ENCODE peak calls at places on chromosomes 16 and 17, in seven cellular contexts. One of them, this sample, is unnamed.

GRCh38 chr16:14211856-14212543 is 140.9 kb downstream of the MRTFB start:
- DNase-seq in uterus: no peak
- DNase-seq in cardiac muscle cell: no peak
- DNase-seq in mammary epithelial cell: no peak
- DNase-seq in stomach: no peak
- DNase-seq in left ventricle myocardium inferior: no peak
- DNase-seq in ascending aorta: no peak
- DNase-seq in this sample: no peak

GRCh38 chr17:15291674-15292361 is 26.7 kb upstream of the PMP22 start:
- DNase-seq in uterus: no peak
- DNase-seq in cardiac muscle cell: peak
- DNase-seq in mammary epithelial cell: no peak
- DNase-seq in stomach: peak
- DNase-seq in left ventricle myocardium inferior: peak
- DNase-seq in ascending aorta: no peak
- DNase-seq in this sample: no peak

GRCh38 chr16:88640520-88641247 is 2.3 kb downstream of the IL17C start:
- DNase-seq in uterus: no peak
- DNase-seq in cardiac muscle cell: no peak
- DNase-seq in mammary epithelial cell: no peak
- DNase-seq in stomach: no peak
- DNase-seq in left ventricle myocardium inferior: no peak
- DNase-seq in ascending aorta: no peak
- DNase-seq in this sample: no peak

GRCh38 chr17:15462962-15463361 is 4.5 kb downstream of the CDRT4 start:
- DNase-seq in uterus: peak
- DNase-seq in cardiac muscle cell: no peak
- DNase-seq in mammary epithelial cell: no peak
- DNase-seq in stomach: no peak
- DNase-seq in left ventricle myocardium inferior: no peak
- DNase-seq in ascending aorta: no peak
- DNase-seq in this sample: no peak

GRCh38 chr16:68287276-68288251 is 23.2 kb downstream of the SLC7A6OS start:
- DNase-seq in uterus: peak
- DNase-seq in cardiac muscle cell: no peak
- DNase-seq in mammary epithelial cell: peak
- DNase-seq in stomach: no peak
- DNase-seq in left ventricle myocardium inferior: peak
- DNase-seq in ascending aorta: peak
- DNase-seq in this sample: no peak

GRCh38 chr17:978110-979093 is 1.2 kb downstream of the NXN start:
- DNase-seq in uterus: no peak
- DNase-seq in cardiac muscle cell: peak
- DNase-seq in mammary epithelial cell: peak
- DNase-seq in stomach: peak
- DNase-seq in left ventricle myocardium inferior: peak
- DNase-seq in ascending aorta: no peak
- DNase-seq in this sample: no peak

GRCh38 chr17:41308251-41308917 is 725 bp downstream of the KRTAP16-1 start:
- DNase-seq in uterus: no peak
- DNase-seq in cardiac muscle cell: no peak
- DNase-seq in mammary epithelial cell: peak
- DNase-seq in stomach: no peak
- DNase-seq in left ventricle myocardium inferior: peak
- DNase-seq in ascending aorta: peak
- DNase-seq in this sample: peak

GRCh38 chr17:5418858-5419355 is 555 bp downstream of the NUP88 start:
- DNase-seq in uterus: no peak
- DNase-seq in cardiac muscle cell: peak
- DNase-seq in mammary epithelial cell: peak
- DNase-seq in stomach: peak
- DNase-seq in left ventricle myocardium inferior: no peak
- DNase-seq in ascending aorta: peak
- DNase-seq in this sample: peak

GRCh38 chr17:65407017-65407416 is 154.4 kb downstream of the AXIN2 start:
- DNase-seq in uterus: no peak
- DNase-seq in cardiac muscle cell: no peak
- DNase-seq in mammary epithelial cell: no peak
- DNase-seq in stomach: no peak
- DNase-seq in left ventricle myocardium inferior: no peak
- DNase-seq in ascending aorta: no peak
- DNase-seq in this sample: no peak

GRCh38 chr17:68600123-68600880 is 865 bp downstream of the FAM20A start:
- DNase-seq in uterus: peak
- DNase-seq in cardiac muscle cell: peak
- DNase-seq in mammary epithelial cell: peak
- DNase-seq in stomach: peak
- DNase-seq in left ventricle myocardium inferior: peak
- DNase-seq in ascending aorta: no peak
- DNase-seq in this sample: peak

GRCh38 chr16:85448557-85449194 is 164.4 kb upstream of the GSE1 start:
- DNase-seq in uterus: peak
- DNase-seq in cardiac muscle cell: no peak
- DNase-seq in mammary epithelial cell: no peak
- DNase-seq in stomach: peak
- DNase-seq in left ventricle myocardium inferior: no peak
- DNase-seq in ascending aorta: no peak
- DNase-seq in this sample: peak

GRCh38 chr17:32882734-32883133 is 5.8 kb upstream of the MYO1D start:
- DNase-seq in uterus: no peak
- DNase-seq in cardiac muscle cell: no peak
- DNase-seq in mammary epithelial cell: peak
- DNase-seq in stomach: no peak
- DNase-seq in left ventricle myocardium inferior: no peak
- DNase-seq in ascending aorta: no peak
- DNase-seq in this sample: no peak

GRCh38 chr17:5237541-5238016 is 2.9 kb upstream of the SCIMP start:
- DNase-seq in uterus: no peak
- DNase-seq in cardiac muscle cell: peak
- DNase-seq in mammary epithelial cell: peak
- DNase-seq in stomach: peak
- DNase-seq in left ventricle myocardium inferior: peak
- DNase-seq in ascending aorta: peak
- DNase-seq in this sample: peak

DNA sequence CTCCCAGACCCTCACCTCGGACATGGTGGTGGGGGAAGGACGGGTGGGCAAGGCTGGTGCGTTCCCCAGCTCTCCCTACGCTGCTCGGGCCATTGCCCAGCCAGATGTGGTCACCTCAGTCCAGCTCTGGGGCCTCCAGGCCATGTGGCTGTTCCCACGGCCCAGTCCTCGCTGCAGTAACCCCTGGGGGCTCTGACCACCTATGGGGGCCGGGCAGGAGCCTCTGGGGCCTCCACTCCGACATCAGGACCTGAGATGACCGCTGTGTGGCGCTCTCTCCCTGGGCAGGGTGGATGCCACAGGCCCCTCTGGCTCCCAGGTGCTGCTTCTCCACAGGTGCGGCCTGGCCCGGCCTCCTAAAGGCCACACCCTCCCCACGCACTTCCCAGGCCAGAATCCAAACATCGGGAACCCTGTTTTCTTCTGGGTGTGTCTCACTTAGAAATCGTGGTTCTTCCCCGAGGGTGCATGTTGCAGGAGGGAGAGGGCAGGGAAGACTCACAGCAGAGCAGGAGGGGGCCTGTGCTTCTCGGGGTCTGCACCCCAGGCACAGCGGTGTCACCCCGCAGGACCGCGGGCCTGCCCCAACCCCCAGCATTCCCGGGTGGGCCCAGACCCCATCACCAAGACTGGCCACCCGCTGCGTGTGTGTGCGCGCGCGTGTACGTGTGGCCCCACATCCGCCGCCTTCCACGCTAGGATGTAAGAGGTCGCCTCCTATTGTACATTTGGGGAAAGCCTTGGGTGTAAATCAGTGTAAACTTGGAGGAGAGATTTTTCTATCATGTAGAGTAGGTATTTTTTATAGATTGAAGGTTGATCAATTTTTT is 5.9 kb upstream of the CAPN15 start:
- DNase-seq in uterus: no peak
- DNase-seq in cardiac muscle cell: no peak
- DNase-seq in mammary epithelial cell: no peak
- DNase-seq in stomach: peak
- DNase-seq in left ventricle myocardium inferior: no peak
- DNase-seq in ascending aorta: no peak
- DNase-seq in this sample: no peak
- TF ChIP-seq CTCF in uterus: no peak
- TF ChIP-seq CTCF in cardiac muscle cell: no peak
- TF ChIP-seq CTCF in mammary epithelial cell: peak
- TF ChIP-seq CTCF in stomach: no peak
- TF ChIP-seq CTCF in left ventricle myocardium inferior: no peak
- TF ChIP-seq CTCF in ascending aorta: no peak
- TF ChIP-seq CTCF in this sample: no peak

GRCh38 chr16:72788269-72788809 is 259.6 kb downstream of the ZFHX3 start:
- DNase-seq in uterus: no peak
- DNase-seq in cardiac muscle cell: no peak
- DNase-seq in mammary epithelial cell: no peak
- DNase-seq in stomach: no peak
- DNase-seq in left ventricle myocardium inferior: no peak
- DNase-seq in ascending aorta: no peak
- DNase-seq in this sample: no peak

GRCh38 chr16:72785886-72786285 is 262.0 kb downstream of the ZFHX3 start:
- DNase-seq in uterus: no peak
- DNase-seq in cardiac muscle cell: no peak
- DNase-seq in mammary epithelial cell: no peak
- DNase-seq in stomach: no peak
- DNase-seq in left ventricle myocardium inferior: no peak
- DNase-seq in ascending aorta: no peak
- DNase-seq in this sample: no peak

GRCh38 chr16:72786606-72787005 is 261.3 kb downstream of the ZFHX3 start:
- DNase-seq in uterus: no peak
- DNase-seq in cardiac muscle cell: no peak
- DNase-seq in mammary epithelial cell: no peak
- DNase-seq in stomach: no peak
- DNase-seq in left ventricle myocardium inferior: no peak
- DNase-seq in ascending aorta: no peak
- DNase-seq in this sample: no peak

GRCh38 chr16:72787519-72788268 is 260.2 kb downstream of the ZFHX3 start:
- DNase-seq in uterus: peak
- DNase-seq in cardiac muscle cell: peak
- DNase-seq in mammary epithelial cell: peak
- DNase-seq in stomach: peak
- DNase-seq in left ventricle myocardium inferior: peak
- DNase-seq in ascending aorta: peak
- DNase-seq in this sample: peak

GRCh38 chr16:72787130-72787518 is 260.8 kb downstream of the ZFHX3 start:
- DNase-seq in uterus: no peak
- DNase-seq in cardiac muscle cell: no peak
- DNase-seq in mammary epithelial cell: no peak
- DNase-seq in stomach: no peak
- DNase-seq in left ventricle myocardium inferior: no peak
- DNase-seq in ascending aorta: no peak
- DNase-seq in this sample: no peak
- H3K4me3 ChIP-seq in uterus: peak
- H3K4me3 ChIP-seq in cardiac muscle cell: peak
- H3K4me3 ChIP-seq in mammary epithelial cell: peak
- H3K4me3 ChIP-seq in stomach: peak
- H3K4me3 ChIP-seq in left ventricle myocardium inferior: peak
- H3K4me3 ChIP-seq in ascending aorta: peak
- H3K4me3 ChIP-seq in this sample: peak

GRCh38 chr16:83717308-83717707 is 90.5 kb upstream of the HSBP1 start:
- DNase-seq in uterus: no peak
- DNase-seq in cardiac muscle cell: no peak
- DNase-seq in mammary epithelial cell: no peak
- DNase-seq in stomach: no peak
- DNase-seq in left ventricle myocardium inferior: no peak
- DNase-seq in ascending aorta: no peak
- DNase-seq in this sample: no peak
- TF ChIP-seq CTCF in uterus: no peak
- TF ChIP-seq CTCF in cardiac muscle cell: no peak
- TF ChIP-seq CTCF in mammary epithelial cell: peak
- TF ChIP-seq CTCF in stomach: no peak
- TF ChIP-seq CTCF in left ventricle myocardium inferior: no peak
- TF ChIP-seq CTCF in ascending aorta: no peak
- TF ChIP-seq CTCF in this sample: peak

GRCh38 chr17:50203086-50203485 is 1.7 kb upstream of the COL1A1 start:
- DNase-seq in uterus: peak
- DNase-seq in cardiac muscle cell: no peak
- DNase-seq in mammary epithelial cell: no peak
- DNase-seq in stomach: no peak
- DNase-seq in left ventricle myocardium inferior: no peak
- DNase-seq in ascending aorta: no peak
- DNase-seq in this sample: no peak
- H3K4me3 ChIP-seq in uterus: no peak
- H3K4me3 ChIP-seq in cardiac muscle cell: no peak
- H3K4me3 ChIP-seq in mammary epithelial cell: no peak
- H3K4me3 ChIP-seq in stomach: no peak
- H3K4me3 ChIP-seq in left ventricle myocardium inferior: no peak
- H3K4me3 ChIP-seq in ascending aorta: no peak
- H3K4me3 ChIP-seq in this sample: no peak